ENCODE peak calls at places on chromosomes 1 and 21, in nine cellular contexts. J is activated naive CD4-positive, alpha-beta T cell treated with anti-CD3 and anti-CD28 coated beads, Interleukin-2, amount 50 U/mL, for 72 hours; S is HT1080; M is cardiac fibroblast; X is activated CD4-positive, alpha-beta T cell treated with anti-CD3 and anti-CD28 coated beads, Interleukin-2, amount 50 U/mL, for 24 hours; E is NCI-H1092 treated with DMSO at 0.1 percent for 48 hours; N is Kasumi-1; A is amniotic stem cell; C is activated gamma-delta T cell. Z is an unnamed sample.

GRCh38 chr1:59044535-59045121 is 252.3 kb upstream of the FGGY start:
- DNase-seq in J (no peak), S (no peak), M (no peak), X (no peak), E (no peak), N (no peak), A (no peak), C (no peak), Z (no peak)

GRCh38 chr1:161473363-161473762 is 31.9 kb upstream of the FCGR2A start:
- DNase-seq in J (no peak), S (peak; percentile 37), M (peak; percentile 42), X (peak; percentile 4), E (peak; percentile 16), N (peak; percentile 62), A (no peak), C (no peak), Z (peak; percentile 86)

GRCh38 chr1:63987014-63987630 is 213.3 kb downstream of the ROR1 start:
- DNase-seq in J (no peak), S (no peak), M (peak; percentile 48), X (no peak), E (no peak), N (no peak), A (no peak), C (no peak), Z (no peak)

GRCh38 chr1:205748398-205749093 is 1.4 kb downstream of the NUCKS1 start:
- DNase-seq in J (peak; percentile 58), S (peak; percentile 33), M (peak; percentile 78), X (peak; percentile 27), E (peak; percentile 73), N (peak; percentile 71), A (peak; percentile 21), C (no peak), Z (peak; percentile 61)

GRCh38 chr1:228155596-228156517 is 6.1 kb downstream of the GJC2 start:
- DNase-seq in J (no peak), S (no peak), M (no peak), X (no peak), E (no peak), N (no peak), A (no peak), C (no peak), Z (no peak)

GRCh38 chr1:209839875-209840491 is 12.2 kb downstream of the UTP25 start:
- DNase-seq in J (no peak), S (peak; percentile 99), M (peak; percentile 98), X (peak; percentile 17), E (no peak), N (no peak), A (peak; percentile 92), C (no peak), Z (no peak)

GRCh38 chr1:224175615-224176014 is 7.4 kb upstream of the DEGS1 start:
- DNase-seq in J (no peak), S (no peak), M (peak; percentile 18), X (no peak), E (peak; percentile 24), N (no peak), A (no peak), C (no peak), Z (no peak)

GRCh38 chr1:226411619-226412018 is 3.7 kb upstream of the PARP1 start:
- DNase-seq in J (no peak), S (no peak), M (no peak), X (no peak), E (no peak), N (no peak), A (no peak), C (no peak), Z (no peak)

GRCh38 chr1:109691762-109692161 is 4.1 kb downstream of the GSTM1 start:
- DNase-seq in J (no peak), S (no peak), M (no peak), X (no peak), E (no peak), N (no peak), A (no peak), C (no peak), Z (no peak)

GRCh38 chr1:19336543-19336942 is 24.4 kb downstream of the SLC66A1 start:
- DNase-seq in J (no peak), S (peak; percentile 58), M (peak; percentile 60), X (peak; percentile 59), E (no peak), N (no peak), A (no peak), C (no peak), Z (no peak)

GRCh38 chr1:111754964-111755320 is 759 bp upstream of the DDX20 start:
- DNase-seq in J (no peak), S (peak; percentile 42), M (peak; percentile 79), X (no peak), E (peak; percentile 66), N (peak; percentile 48), A (no peak), C (no peak), Z (peak; percentile 91)

GRCh38 chr1:119361205-119361604 is 7.4 kb upstream of the HAO2 start:
- DNase-seq in J (no peak), S (no peak), M (no peak), X (no peak), E (no peak), N (no peak), A (no peak), C (no peak), Z (no peak)

GRCh38 chr21:32515869-32516268 is 69.5 kb downstream of the TCP10L start:
- DNase-seq in J (no peak), S (no peak), M (peak; percentile 79), X (no peak), E (no peak), N (no peak), A (no peak), C (no peak), Z (no peak)

GRCh38 chr1:200036616-200037270 is 9.2 kb downstream of the NR5A2 start:
- DNase-seq in J (peak; percentile 3), S (no peak), M (no peak), X (no peak), E (no peak), N (no peak), A (no peak), C (no peak), Z (no peak)

Z was measured in Karpas-422.